ENCODE peak calls at places on chromosome 11, in eight cellular contexts. S is osteocyte, M is WTC11, H is cardiac fibroblast, Z is lower lobe of right lung, X is fibroblast of mammary gland, K is left ventricle myocardium inferior, Q is uterus. L is an unnamed sample.

GRCh38 chr11:10858505-10859360 is 880 bp upstream of the ZBED5 start:
- DNase-seq in S (no peak), M (peak), H (no peak), Z (peak), X (peak), K (peak), Q (peak), L (peak)

GRCh38 chr11:123775274-123775673 is 21.0 kb upstream of the OR6X1 start:
- DNase-seq in S (no peak), M (peak), H (no peak), Z (no peak), X (no peak), K (no peak), Q (no peak), L (no peak)

GRCh38 chr11:17839450-17839849 is 104.9 kb downstream of the KCNC1 start:
- DNase-seq in S (no peak), M (no peak), H (no peak), Z (no peak), X (no peak), K (no peak), Q (no peak), L (no peak)

GRCh38 chr11:72807021-72807693 is 7.1 kb upstream of the ATG16L2 start:
- DNase-seq in S (no peak), M (no peak), H (no peak), Z (no peak), X (no peak), K (no peak), Q (no peak), L (no peak)

GRCh38 chr11:126469308-126469707 is 113.8 kb downstream of the ST3GAL4 start:
- DNase-seq in S (no peak), M (no peak), H (no peak), Z (no peak), X (no peak), K (no peak), Q (no peak), L (no peak)

GRCh38 chr11:86949995-86950993 is 4.9 kb downstream of the FZD4 start:
- DNase-seq in S (no peak), M (no peak), H (peak), Z (no peak), X (no peak), K (no peak), Q (no peak), L (no peak)

GRCh38 chr11:15453211-15453715 is 338.5 kb downstream of the INSC start:
- DNase-seq in S (no peak), M (no peak), H (no peak), Z (no peak), X (no peak), K (no peak), Q (no peak), L (no peak)

GRCh38 chr11:14125529-14125928 is 163.0 kb downstream of the SPON1 start:
- DNase-seq in S (no peak), M (no peak), H (no peak), Z (no peak), X (no peak), K (no peak), Q (no peak), L (peak)

GRCh38 chr11:130001491-130002351 is 914 bp downstream of the PRDM10 start:
- DNase-seq in S (no peak), M (peak), H (peak), Z (peak), X (peak), K (peak), Q (peak), L (peak)

GRCh38 chr11:32023370-32023964 is 67.4 kb upstream of the RCN1 start:
- DNase-seq in S (no peak), M (no peak), H (no peak), Z (no peak), X (no peak), K (no peak), Q (no peak), L (no peak)

GRCh38 chr11:83195176-83195531 is 1.6 kb downstream of the ANKRD42 start:
- DNase-seq in S (no peak), M (no peak), H (no peak), Z (no peak), X (no peak), K (no peak), Q (no peak), L (no peak)

GRCh38 chr11:70270877-70271634 is 566 bp downstream of the PPFIA1 start:
- DNase-seq in S (no peak), M (peak), H (peak), Z (peak), X (peak), K (peak), Q (no peak), L (peak)

GRCh38 chr11:123300874-123301695 is 106.0 kb upstream of the CLMP start:
- DNase-seq in S (no peak), M (no peak), H (peak), Z (no peak), X (peak), K (no peak), Q (no peak), L (no peak)

GRCh38 chr11:66530927-66531722 is 14.7 kb downstream of the ZDHHC24 start:
- DNase-seq in S (no peak), M (no peak), H (no peak), Z (no peak), X (no peak), K (no peak), Q (no peak), L (no peak)

GRCh38 chr11:69828276-69828970 is 9.2 kb upstream of the FGF3 start:
- DNase-seq in S (no peak), M (no peak), H (no peak), Z (no peak), X (no peak), K (no peak), Q (no peak), L (no peak)

GRCh38 chr11:9120659-9121350 is 29.4 kb upstream of the SCUBE2 start:
- DNase-seq in S (peak), M (peak), H (no peak), Z (no peak), X (no peak), K (no peak), Q (no peak), L (no peak)

GRCh38 chr11:114291847-114292680 is 4.1 kb upstream of the NNMT start:
- DNase-seq in S (no peak), M (no peak), H (peak), Z (no peak), X (peak), K (no peak), Q (no peak), L (no peak)

GRCh38 chr11:2428322-2428795 is 16.0 kb downstream of the TRPM5 start:
- DNase-seq in S (no peak), M (peak), H (peak), Z (peak), X (peak), K (peak), Q (peak), L (peak)

GRCh38 chr11:16359369-16359768 is 3.0 kb upstream of the SOX6 start:
- DNase-seq in S (no peak), M (no peak), H (no peak), Z (no peak), X (no peak), K (no peak), Q (no peak), L (no peak)

GRCh38 chr11:95717314-95717713 is 72.3 kb downstream of the FAM76B start:
- DNase-seq in S (no peak), M (no peak), H (no peak), Z (no peak), X (no peak), K (no peak), Q (no peak), L (no peak)

GRCh38 chr11:8107642-8108041 is 26.6 kb downstream of the TUB start:
- DNase-seq in S (no peak), M (no peak), H (no peak), Z (no peak), X (no peak), K (no peak), Q (no peak), L (no peak)

GRCh38 chr11:103349595-103349994 is 240.4 kb downstream of the DYNC2H1 start:
- DNase-seq in S (no peak), M (no peak), H (no peak), Z (no peak), X (no peak), K (no peak), Q (no peak), L (no peak)

GRCh38 chr11:131668867-131669780 is 298.7 kb downstream of the NTM start:
- DNase-seq in S (no peak), M (peak), H (peak), Z (peak), X (peak), K (no peak), Q (no peak), L (peak)

GRCh38 chr11:10641314-10642206 is 52.0 kb downstream of the IRAG1 start:
- DNase-seq in S (no peak), M (no peak), H (no peak), Z (no peak), X (no peak), K (no peak), Q (no peak), L (no peak)

GRCh38 chr11:65792456-65792855 is 5.6 kb downstream of the OVOL1 start:
- DNase-seq in S (no peak), M (no peak), H (no peak), Z (no peak), X (no peak), K (no peak), Q (no peak), L (peak)

GRCh38 chr11:131674051-131674755 is 303.8 kb downstream of the NTM start:
- DNase-seq in S (no peak), M (peak), H (peak), Z (peak), X (peak), K (peak), Q (no peak), L (peak)

GRCh38 chr11:72825661-72826060 is 11.4 kb downstream of the ATG16L2 start:
- DNase-seq in S (no peak), M (no peak), H (no peak), Z (no peak), X (no peak), K (no peak), Q (no peak), L (no peak)

GRCh38 chr11:130076774-130077481 is 7.2 kb downstream of the APLP2 start:
- DNase-seq in S (no peak), M (no peak), H (no peak), Z (no peak), X (no peak), K (no peak), Q (no peak), L (no peak)

GRCh38 chr11:132627981-132628380 is 904.3 kb downstream of the OPCML start:
- DNase-seq in S (no peak), M (no peak), H (no peak), Z (no peak), X (no peak), K (no peak), Q (no peak), L (no peak)

GRCh38 chr11:19352736-19353110 is 112.0 kb upstream of the E2F8 start:
- DNase-seq in S (no peak), M (no peak), H (no peak), Z (no peak), X (no peak), K (no peak), Q (no peak), L (no peak)

GRCh38 chr11:46295312-46295995 is 18.0 kb downstream of the CREB3L1 start:
- DNase-seq in S (peak), M (peak), H (peak), Z (peak), X (peak), K (peak), Q (peak), L (no peak)

GRCh38 chr11:45879803-45880685 is 5.4 kb upstream of the MAPK8IP1 start:
- DNase-seq in S (no peak), M (no peak), H (peak), Z (no peak), X (peak), K (no peak), Q (peak), L (no peak)

GRCh38 chr11:1562469-1563148 is 9.5 kb downstream of the DUSP8 start:
- DNase-seq in S (no peak), M (no peak), H (no peak), Z (peak), X (no peak), K (no peak), Q (no peak), L (no peak)

GRCh38 chr11:82855616-82856015 is 44.6 kb downstream of the PRCP start:
- DNase-seq in S (no peak), M (no peak), H (no peak), Z (no peak), X (no peak), K (no peak), Q (no peak), L (no peak)

GRCh38 chr11:111177037-111177988 is 68.2 kb upstream of the POU2AF2 start:
- DNase-seq in S (no peak), M (no peak), H (no peak), Z (no peak), X (no peak), K (no peak), Q (no peak), L (no peak)

GRCh38 chr11:134273317-134273712 is 2.9 kb upstream of the GLB1L3 start:
- DNase-seq in S (no peak), M (no peak), H (no peak), Z (no peak), X (no peak), K (no peak), Q (no peak), L (no peak)

GRCh38 chr11:134276396-134277175 is 407 bp downstream of the GLB1L3 start:
- DNase-seq in S (peak), M (peak), H (no peak), Z (no peak), X (no peak), K (no peak), Q (no peak), L (no peak)

GRCh38 chr11:134277176-134278001 is 1.2 kb downstream of the GLB1L3 start:
- DNase-seq in S (peak), M (peak), H (no peak), Z (no peak), X (no peak), K (no peak), Q (no peak), L (no peak)

GRCh38 chr11:134275188-134275533 is 1.0 kb upstream of the GLB1L3 start:
- DNase-seq in S (no peak), M (no peak), H (no peak), Z (no peak), X (no peak), K (no peak), Q (no peak), L (no peak)

GRCh38 chr11:134275534-134276395 is at the start of gene GLB1L3:
- DNase-seq in S (peak), M (peak), H (peak), Z (no peak), X (no peak), K (no peak), Q (peak), L (no peak)
- TF ChIP-seq CTCF in S (peak), M (no peak), H (peak), Z (peak), X (peak), K (peak), Q (no peak), L (peak)

GRCh38 chr11:59201376-59201775 is 11.4 kb downstream of the MPEG1 start:
- DNase-seq in S (no peak), M (peak), H (no peak), Z (no peak), X (no peak), K (no peak), Q (no peak), L (no peak)
- TF ChIP-seq CTCF in S (no peak), M (peak), H (peak), Z (peak), X (peak), K (peak), Q (no peak), L (peak)

GRCh38 chr11:61482513-61482912 is 26.0 kb upstream of the LRRC10B start:
- DNase-seq in S (no peak), M (peak), H (no peak), Z (no peak), X (no peak), K (no peak), Q (no peak), L (peak)
- TF ChIP-seq CTCF in S (peak), M (peak), H (peak), Z (peak), X (peak), K (peak), Q (no peak), L (peak)

GRCh38 chr11:30911247-30911646 is 325.1 kb upstream of the MPPED2 start:
- DNase-seq in S (no peak), M (no peak), H (no peak), Z (no peak), X (no peak), K (no peak), Q (no peak), L (no peak)

GRCh38 chr11:30916764-30917163 is 330.6 kb upstream of the MPPED2 start:
- DNase-seq in S (no peak), M (no peak), H (no peak), Z (no peak), X (no peak), K (no peak), Q (no peak), L (no peak)

GRCh38 chr11:30919389-30920172 is 333.4 kb upstream of the MPPED2 start:
- DNase-seq in S (no peak), M (no peak), H (peak), Z (no peak), X (peak), K (no peak), Q (no peak), L (no peak)

GRCh38 chr11:30917859-30918478 is 331.8 kb upstream of the MPPED2 start:
- DNase-seq in S (no peak), M (no peak), H (peak), Z (no peak), X (peak), K (no peak), Q (no peak), L (peak)

DNA sequence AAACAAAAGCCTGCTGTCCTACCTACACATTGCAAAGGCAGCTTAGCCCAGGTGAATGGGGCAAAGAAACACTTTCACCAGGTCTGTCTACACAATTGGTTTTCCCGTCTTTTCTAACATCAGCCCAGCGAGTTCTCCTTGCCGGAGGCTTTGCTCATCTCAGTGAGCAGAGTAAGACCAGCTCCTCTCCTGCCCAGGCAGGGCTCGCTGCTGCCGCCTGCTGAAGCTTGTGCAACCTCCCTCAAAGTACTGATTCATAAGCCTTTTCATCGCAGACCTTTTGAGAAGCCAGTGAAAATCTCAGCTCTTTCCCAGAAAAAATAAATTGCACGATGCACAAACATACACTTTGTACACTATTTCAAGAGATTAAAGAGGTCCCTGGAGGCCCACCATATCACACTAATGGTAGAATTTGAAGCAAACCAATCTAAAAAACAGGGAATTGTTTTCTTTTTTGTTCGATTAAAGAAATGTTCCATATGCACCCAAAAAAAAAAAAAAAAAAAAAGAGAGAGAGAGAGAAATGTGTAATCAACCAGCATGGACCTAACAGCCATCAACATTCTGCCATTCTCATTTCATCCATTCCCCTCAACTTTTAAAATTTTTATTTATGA is 328.1 kb upstream of the MPPED2 start:
- DNase-seq in S (no peak), M (peak), H (peak), Z (peak), X (peak), K (peak), Q (peak), L (peak)
- TF ChIP-seq CTCF in S (peak), M (peak), H (peak), Z (peak), X (peak), K (peak), Q (peak), L (peak)

GRCh38 chr11:62508336-62509058 is 38.1 kb downstream of the AHNAK start:
- DNase-seq in S (peak), M (peak), H (no peak), Z (peak), X (no peak), K (peak), Q (peak), L (peak)
- TF ChIP-seq CTCF in S (peak), M (no peak), H (no peak), Z (peak), X (peak), K (peak), Q (peak), L (peak)

GRCh38 chr11:27806122-27806521 is 105.9 kb upstream of the BDNF start:
- DNase-seq in S (no peak), M (peak), H (no peak), Z (no peak), X (no peak), K (no peak), Q (no peak), L (no peak)
- TF ChIP-seq CTCF in S (no peak), M (no peak), H (no peak), Z (no peak), X (no peak), K (no peak), Q (no peak), L (no peak)

GRCh38 chr11:47329431-47329993 is 23.0 kb downstream of the MYBPC3 start:
- DNase-seq in S (peak), M (no peak), H (no peak), Z (peak), X (no peak), K (no peak), Q (no peak), L (no peak)

GRCh38 chr11:47328449-47329390 is 23.8 kb downstream of the MYBPC3 start:
- DNase-seq in S (peak), M (no peak), H (no peak), Z (peak), X (no peak), K (no peak), Q (no peak), L (no peak)

GRCh38 chr11:47331454-47332302 is 20.8 kb downstream of the MYBPC3 start:
- DNase-seq in S (no peak), M (no peak), H (no peak), Z (peak), X (no peak), K (no peak), Q (no peak), L (no peak)

GRCh38 chr11:47332303-47332711 is 20.2 kb downstream of the MYBPC3 start:
- DNase-seq in S (no peak), M (no peak), H (no peak), Z (peak), X (no peak), K (peak), Q (no peak), L (no peak)

DNA sequence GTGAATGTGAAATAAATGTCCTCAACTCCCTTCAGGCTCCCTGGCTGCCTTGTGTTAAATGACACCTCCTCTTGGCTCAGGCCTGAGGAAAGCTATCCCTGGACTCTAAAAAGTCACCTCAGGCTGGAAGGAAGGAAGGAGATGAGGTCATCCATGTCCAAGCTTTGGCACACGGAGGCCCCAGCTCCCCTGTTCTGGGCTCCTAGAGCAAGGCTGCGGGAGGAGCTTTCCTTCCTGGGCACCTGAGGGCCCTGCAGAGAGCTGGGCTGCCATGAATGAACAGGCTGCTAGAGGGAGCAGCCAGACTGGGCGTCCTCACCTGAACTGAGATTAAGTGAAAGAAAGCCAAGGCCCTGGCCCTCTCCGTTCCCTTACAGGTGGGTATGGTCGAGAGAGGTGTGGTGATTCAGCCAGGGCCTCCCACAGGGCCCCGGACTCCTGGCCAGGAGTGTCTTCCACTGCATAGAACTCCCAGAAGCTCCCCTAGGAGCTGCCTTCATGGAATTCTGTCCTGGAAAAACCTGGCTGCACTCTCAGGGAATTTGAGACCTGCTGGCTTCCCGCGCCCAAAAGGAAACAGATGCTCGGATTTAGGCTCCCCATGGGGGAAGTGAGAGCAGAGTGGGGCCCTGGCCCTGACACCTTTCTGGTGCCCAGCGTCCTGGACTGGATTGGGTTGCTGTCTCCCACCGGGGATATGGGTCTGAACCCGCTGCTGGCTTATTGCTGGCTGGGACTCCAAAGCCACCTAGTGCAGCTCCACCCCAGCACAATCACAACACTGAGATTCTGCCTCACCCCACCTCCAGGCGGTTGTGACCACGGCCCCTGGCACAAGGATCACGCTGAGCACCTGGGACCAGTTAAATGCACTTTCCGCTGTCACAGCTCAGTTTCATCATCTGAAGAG is 22.2 kb downstream of the MYBPC3 start:
- DNase-seq in S (no peak), M (no peak), H (peak), Z (peak), X (no peak), K (no peak), Q (no peak), L (no peak)
- TF ChIP-seq CTCF in S (no peak), M (no peak), H (no peak), Z (no peak), X (no peak), K (no peak), Q (no peak), L (no peak)

GRCh38 chr11:102279641-102280170 is 37.6 kb upstream of the BIRC3 start:
- DNase-seq in S (no peak), M (no peak), H (peak), Z (no peak), X (peak), K (no peak), Q (peak), L (peak)
- TF ChIP-seq CTCF in S (peak), M (no peak), H (peak), Z (no peak), X (peak), K (no peak), Q (peak), L (no peak)